ENCODE peak calls at places on chromosomes 5 and 9, in four cellular contexts. H is IMR-90, Z is H9, Q is H1. V is an unnamed sample.

GRCh38 chr9:131851414-131851813 is 111.5 kb upstream of the RAPGEF1 start:
- DNase-seq in Z (no peak), H (no peak), Q (no peak), V (peak; percentile 55)

GRCh38 chr5:1336749-1337489 is 8.0 kb downstream of the CLPTM1L start:
- DNase-seq in Z (no peak), Q (no peak), H (no peak), V (no peak)

GRCh38 chr5:79495311-79495710 is 18.6 kb downstream of the HOMER1 start:
- DNase-seq in H (peak; percentile 43), Q (no peak), Z (no peak), V (peak; percentile 72)

GRCh38 chr5:133240425-133241091 is 188.7 kb downstream of the HSPA4 start:
- DNase-seq in H (peak; percentile 99), Z (no peak), Q (no peak), V (peak; percentile 32)

GRCh38 chr9:21505425-21506179 is 23.5 kb upstream of the IFNE start:
- DNase-seq in Q (no peak), H (peak; percentile 30), Z (no peak), V (no peak)

GRCh38 chr5:169696621-169697517 is 59.8 kb downstream of the DOCK2 start:
- DNase-seq in H (peak; percentile 25), Z (no peak), Q (no peak), V (no peak)

GRCh38 chr5:125874717-125875116 is 548.5 kb upstream of the GRAMD2B start:
- DNase-seq in Z (no peak), Q (no peak), H (no peak), V (peak; percentile 74)

GRCh38 chr5:51977014-51977413 is 593.8 kb downstream of the ISL1 start:
- DNase-seq in Z (no peak), H (no peak), Q (no peak), V (no peak)

GRCh38 chr5:114419941-114420340 is 58.1 kb downstream of the KCNN2 start:
- DNase-seq in Q (no peak), Z (no peak), H (peak; percentile 93), V (no peak)

GRCh38 chr9:28887188-28887884 is 1314.1 kb upstream of the C9orf72 start:
- DNase-seq in Q (no peak), Z (no peak), H (no peak), V (no peak)

GRCh38 chr5:72204946-72205345 is 97.7 kb downstream of the MAP1B start:
- DNase-seq in Z (no peak), Q (no peak), H (peak; percentile 58), V (no peak)

GRCh38 chr9:127973169-127974001 is 7.4 kb downstream of the EEIG1 start:
- DNase-seq in Z (peak; percentile 31), Q (no peak), H (no peak), V (no peak)

GRCh38 chr9:133459476-133460404 is at the start of gene CACFD1:
- DNase-seq in Z (peak; percentile 98), Q (peak; percentile 95), H (peak; percentile 81), V (peak; percentile 99)

GRCh38 chr5:24110019-24110615 is 534.7 kb downstream of the CDH10 start:
- DNase-seq in H (no peak), Q (no peak), Z (no peak), V (peak; percentile 31)

GRCh38 chr9:107284636-107285035 is 1.6 kb downstream of the RAD23B start:
- DNase-seq in Z (no peak), H (no peak), Q (no peak), V (no peak)

GRCh38 chr5:174101331-174101730 is 55.8 kb downstream of the NSG2 start:
- DNase-seq in H (no peak), Z (no peak), Q (no peak), V (no peak)

GRCh38 chr5:44332360-44332971 is 56.8 kb downstream of the FGF10 start:
- DNase-seq in H (peak; percentile 52), Z (no peak), Q (no peak), V (peak; percentile 84)

GRCh38 chr9:108565651-108566378 is 290.0 kb downstream of the ACTL7B start:
- DNase-seq in H (peak; percentile 88), Z (peak; percentile 49), Q (peak; percentile 31), V (peak; percentile 90)

GRCh38 chr5:39355324-39355723 is 9.0 kb downstream of the C9 start:
- DNase-seq in H (no peak), Z (no peak), Q (no peak), V (no peak)

GRCh38 chr5:145465487-145466263 is 369.5 kb downstream of the PRELID2 start:
- DNase-seq in Z (no peak), Q (no peak), H (no peak), V (no peak)

GRCh38 chr5:139061274-139061673 is 136.9 kb downstream of the SIL1 start:
- DNase-seq in Q (no peak), H (peak; percentile 64), Z (no peak), V (peak; percentile 46)

GRCh38 chr5:171984748-171985419 is 21.6 kb downstream of the FBXW11 start:
- DNase-seq in H (peak; percentile 98), Q (no peak), Z (no peak), V (peak; percentile 46)

GRCh38 chr5:175657593-175658271 is at the start of gene HRH2:
- DNase-seq in Z (peak; percentile 52), Q (no peak), H (no peak), V (peak; percentile 64)

GRCh38 chr5:150523472-150524350 is 15.8 kb downstream of the NDST1 start:
- DNase-seq in H (peak; percentile 81), Z (peak; percentile 66), Q (no peak), V (peak; percentile 85)

GRCh38 chr9:31065691-31066090 is 1318.8 kb upstream of the ACO1 start:
- DNase-seq in Z (no peak), H (no peak), Q (no peak), V (no peak)

GRCh38 chr5:57470339-57470738 is 12.3 kb downstream of the ACTBL2 start:
- DNase-seq in Z (no peak), H (no peak), Q (no peak), V (no peak)

GRCh38 chr5:88470746-88471145 is 202.1 kb upstream of the TMEM161B start:
- DNase-seq in H (no peak), Z (no peak), Q (no peak), V (no peak)

GRCh38 chr9:16410601-16411285 is 459.7 kb downstream of the BNC2 start:
- DNase-seq in Q (no peak), H (peak; percentile 85), Z (no peak), V (no peak)

GRCh38 chr9:93183106-93183662 is 755 bp upstream of the WNK2 start:
- DNase-seq in Z (no peak), Q (no peak), H (no peak), V (no peak)

GRCh38 chr5:132334812-132335211 is 34.7 kb upstream of the SLC22A5 start:
- DNase-seq in Z (no peak), H (peak; percentile 62), Q (no peak), V (no peak)

GRCh38 chr9:34592895-34593601 is 3.5 kb upstream of the CNTFR start:
- DNase-seq in Z (peak; percentile 64), Q (no peak), H (no peak), V (no peak)

GRCh38 chr5:172106511-172107356 is 81.3 kb downstream of the STK10 start:
- DNase-seq in Z (peak; percentile 70), H (no peak), Q (no peak), V (peak; percentile 64)

GRCh38 chr5:137822158-137822764 is 45.4 kb upstream of the MYOT start:
- DNase-seq in H (peak; percentile 18), Q (peak; percentile 39), Z (peak; percentile 63), V (peak; percentile 89)

GRCh38 chr9:127962278-127962677 is 18.5 kb downstream of the EEIG1 start:
- DNase-seq in Z (no peak), Q (no peak), H (no peak), V (no peak)

GRCh38 chr9:91347370-91347769 is 14.3 kb downstream of the AUH start:
- DNase-seq in H (no peak), Z (no peak), Q (no peak), V (no peak)

GRCh38 chr5:129672006-129672405 is 75.9 kb upstream of the MINAR2 start:
- DNase-seq in H (no peak), Q (no peak), Z (no peak), V (peak; percentile 50)

GRCh38 chr5:102283111-102283797 is 12.8 kb downstream of the SLCO4C1 start:
- DNase-seq in Q (no peak), Z (no peak), H (no peak), V (no peak)

GRCh38 chr9:75054373-75055001 is 26.4 kb upstream of the CARNMT1 start:
- DNase-seq in H (peak; percentile 25), Q (no peak), Z (no peak), V (no peak)

GRCh38 chr5:122095158-122095557 is 17.1 kb upstream of the LOX start:
- DNase-seq in Q (no peak), Z (no peak), H (no peak), V (no peak)
- H3K56ac ChIP-seq in Q (no peak overlapping the region), Z (no peak overlapping the region), H (no peak overlapping the region), V (no peak overlapping the region)

GRCh38 chr5:91283326-91283725 is 99.8 kb downstream of the ARRDC3 start:
- DNase-seq in H (no peak), Q (no peak), Z (no peak), V (no peak)

GRCh38 chr5:91282210-91282609 is 100.9 kb downstream of the ARRDC3 start:
- DNase-seq in H (no peak), Q (no peak), Z (no peak), V (no peak)

GRCh38 chr5:91280942-91281269 is 102.2 kb downstream of the ARRDC3 start:
- DNase-seq in Z (no peak), H (no peak), Q (no peak), V (no peak)

GRCh38 chr5:91280062-91280941 is 102.8 kb downstream of the ARRDC3 start:
- DNase-seq in Z (peak; percentile 95), Q (peak; percentile 86), H (peak; percentile 99), V (peak; percentile 98)

DNA sequence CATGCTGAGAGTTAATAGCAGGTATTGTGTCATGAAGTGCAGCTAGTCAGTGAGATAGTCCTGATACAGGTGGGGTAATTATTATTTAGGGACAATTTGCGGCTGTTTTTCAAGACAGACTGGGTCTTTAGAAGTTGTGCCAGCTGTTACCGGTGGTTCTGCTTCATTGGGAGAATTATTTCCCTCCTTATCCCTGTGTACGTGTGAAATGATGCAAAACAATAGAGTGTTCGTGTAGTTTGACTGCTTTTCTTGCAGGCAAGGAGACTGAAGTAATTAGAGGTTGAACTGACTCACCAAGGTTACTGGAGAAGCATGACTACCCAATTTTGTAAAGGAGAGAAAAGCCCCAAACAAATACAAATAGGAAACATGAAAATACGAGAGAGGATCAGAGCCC is 101.7 kb downstream of the ARRDC3 start:
- DNase-seq in Z (no peak), Q (no peak), H (peak; percentile 85), V (no peak)
- H3K4me1 ChIP-seq in Z (no peaks in the 10 kb centered on the region), Q (no peaks in the 10 kb centered on the region), H (peaks cover 16% of the 10 kb centered on the region), V (no peaks in the 10 kb centered on the region)

DNA sequence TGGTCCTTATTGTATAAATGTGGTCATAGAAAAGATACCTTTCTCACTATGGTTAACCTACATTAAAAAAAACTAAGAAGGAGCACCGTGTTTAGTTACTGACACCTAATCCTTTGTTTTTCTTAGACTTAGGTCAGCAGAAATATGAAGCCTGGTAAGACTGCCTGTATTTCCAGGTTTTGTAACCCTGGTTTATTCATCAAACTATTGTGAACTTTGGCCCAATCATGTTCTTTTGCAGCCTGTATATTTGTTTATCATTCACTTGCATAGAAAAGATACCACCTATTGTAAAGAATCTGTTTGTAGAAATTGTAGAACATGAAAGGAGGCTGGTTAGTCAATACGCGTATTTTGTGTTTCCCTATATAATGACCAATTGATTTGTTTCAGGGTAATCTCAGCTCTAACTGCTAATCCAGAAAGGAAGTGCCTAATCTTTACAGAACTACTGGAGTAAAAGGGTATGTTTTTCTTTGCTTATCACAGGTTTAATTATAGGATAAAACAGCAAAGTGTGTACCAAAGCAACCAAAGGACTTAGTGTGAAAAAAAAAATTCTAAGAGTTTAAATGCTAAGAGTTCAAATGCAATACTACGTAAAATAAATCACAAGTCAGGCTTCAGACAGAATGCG is 103.6 kb downstream of the LURAP1L start:
- DNase-seq in H (peak; percentile 47), Q (no peak), Z (no peak), V (peak; percentile 4)
- H3K56ac ChIP-seq in H (no peak overlapping the region), Q (no peak overlapping the region), Z (no peak overlapping the region), V (no peak overlapping the region)

GRCh38 chr5:43304520-43304919 is 8.7 kb downstream of the HMGCS1 start:
- DNase-seq in Z (no peak), Q (no peak), H (no peak), V (no peak)
- H3K4me1 ChIP-seq in Z (peaks cover 5% of the 10 kb centered on the region), Q (peaks cover 6% of the 10 kb centered on the region), H (no peaks in the 10 kb centered on the region), V (peaks cover under 1% of the 10 kb centered on the region)